ENCODE peak calls at places on chromosomes 4 and X, in eight cellular contexts. S is A549, G is suprapubic skin, B is tibial nerve, R is HepG2, O is SK-N-SH, X is stomach, L is K562. N is an unnamed sample.

GRCh38 chr4:23631255-23631950 is 258.4 kb downstream of the PPARGC1A start:
- DNase-seq in O (no peak), R (no peak), B (no peak), X (no peak), G (no peak), S (no peak), L (no peak), N (no peak)

GRCh38 chr4:65893311-65893710 is 223.0 kb upstream of the EPHA5 start:
- DNase-seq in O (no peak), X (no peak), R (no peak), B (no peak), S (no peak), G (no peak), L (no peak), N (no peak)

GRCh38 chr4:83855044-83855443 is 319.1 kb downstream of the GPAT3 start:
- DNase-seq in B (no peak), S (peak), O (no peak), R (peak), G (no peak), X (no peak), L (no peak), N (no peak)

GRCh38 chr4:176839656-176840055 is 46.9 kb upstream of the VEGFC start:
- DNase-seq in L (no peak), R (no peak), X (no peak), G (no peak), B (no peak), S (no peak), O (no peak), N (no peak)

GRCh38 chr4:52244103-52244772 is 193.1 kb downstream of the SPATA18 start:
- DNase-seq in L (no peak), G (no peak), O (no peak), B (no peak), S (no peak), R (no peak), X (no peak), N (no peak)

GRCh38 chr4:154332681-154333421 is 158.7 kb downstream of the DCHS2 start:
- DNase-seq in B (peak), L (peak), R (no peak), O (peak), G (peak), S (peak), X (no peak), N (peak)

GRCh38 chr4:187124311-187124710 is 400.7 kb upstream of the FAT1 start:
- DNase-seq in B (no peak), R (no peak), L (no peak), G (no peak), X (no peak), S (no peak), O (peak), N (no peak)

GRCh38 chr4:39976945-39977488 is 694 bp downstream of the PDS5A start:
- DNase-seq in X (peak), B (peak), L (no peak), R (no peak), O (no peak), S (peak), G (no peak), N (peak)

GRCh38 chrX:132953358-132953757 is 5.1 kb downstream of the HS6ST2 start:
- DNase-seq in R (no peak), O (no peak), G (no peak), B (no peak), S (no peak), X (no peak), L (no peak), N (no peak)

GRCh38 chr4:99405433-99406115 is 29.6 kb downstream of the ADH7 start:
- DNase-seq in R (peak), S (peak), B (peak), O (peak), G (peak), X (peak), L (peak), N (peak)

GRCh38 chr4:180947421-180947820 is 1295.8 kb upstream of the TENM3 start:
- DNase-seq in R (no peak), G (no peak), O (peak), L (no peak), S (no peak), B (no peak), X (no peak), N (no peak)

GRCh38 chr4:150173854-150174398 is 95.7 kb downstream of the DCLK2 start:
- DNase-seq in L (no peak), S (no peak), B (no peak), G (no peak), X (no peak), O (no peak), R (no peak), N (no peak)

GRCh38 chr4:38309471-38309870 is 349.3 kb downstream of the PTTG2 start:
- DNase-seq in B (no peak), O (no peak), S (no peak), X (no peak), R (no peak), G (no peak), L (no peak), N (no peak)

GRCh38 chr4:78059524-78059889 is 2.4 kb downstream of the FRAS1 start:
- DNase-seq in S (peak), X (peak), O (peak), R (peak), L (peak), G (peak), B (peak), N (peak)
- TF ChIP-seq EP300 in S (no peak), X (no peak), O (no peak), R (no peak), L (no peak), G (no peak), B (no peak), N (no peak)

GRCh38 chr4:152635876-152636275 is 43.9 kb downstream of the TMEM154 start:
- DNase-seq in B (no peak), R (no peak), S (no peak), G (no peak), L (no peak), O (no peak), X (no peak), N (no peak)

GRCh38 chr4:152643153-152644035 is 36.4 kb downstream of the TMEM154 start:
- DNase-seq in B (no peak), L (peak), S (no peak), O (no peak), R (no peak), X (no peak), G (no peak), N (no peak)

GRCh38 chr4:152644130-152644529 is 35.7 kb downstream of the TMEM154 start:
- DNase-seq in G (no peak), R (no peak), L (no peak), O (peak), B (no peak), S (no peak), X (no peak), N (no peak)

DNA sequence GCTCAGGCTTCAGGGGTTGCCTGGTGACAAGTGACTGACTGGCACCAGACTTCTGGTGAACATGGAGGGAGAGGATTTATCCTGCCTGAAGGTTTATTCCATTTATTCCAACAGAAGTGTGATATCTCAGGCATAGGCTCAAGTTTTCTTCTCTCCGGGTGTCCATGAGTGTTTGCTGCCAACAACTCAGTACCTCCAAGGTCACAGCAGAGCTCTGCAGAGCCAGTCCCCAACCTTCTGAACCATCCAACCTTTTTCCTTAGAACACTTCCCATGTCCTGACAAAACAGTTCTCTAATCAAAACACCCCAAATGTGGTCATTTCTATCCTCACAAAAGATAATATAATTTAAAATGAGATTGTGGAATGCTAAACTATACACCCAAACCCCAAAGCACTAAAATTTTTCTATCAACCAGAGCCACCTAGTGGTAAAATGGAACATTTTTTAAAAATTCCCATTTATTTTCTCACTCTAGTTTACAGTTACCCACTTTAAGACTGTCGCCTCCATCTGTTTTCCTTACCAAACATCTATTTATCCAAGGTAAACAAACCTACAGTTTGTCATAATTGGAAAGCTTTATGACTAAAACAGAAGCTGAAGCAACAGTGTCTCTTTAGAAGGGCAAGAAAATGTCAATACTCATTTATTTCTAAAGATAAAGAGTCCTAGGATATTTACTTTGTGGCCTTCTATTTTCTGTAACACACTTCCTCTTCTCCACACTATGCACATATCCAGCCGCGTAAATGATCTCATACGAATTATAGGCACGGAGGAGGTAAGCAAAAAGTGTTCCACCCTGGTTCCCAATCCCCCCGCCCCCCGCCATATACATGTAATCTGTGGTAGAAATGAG is 39.5 kb downstream of the TMEM154 start:
- DNase-seq in L (peak), G (no peak), R (no peak), X (no peak), O (peak), B (no peak), S (peak), N (no peak)
- TF ChIP-seq EP300 in L (no peak), G (no peak), R (no peak), X (no peak), O (no peak), B (no peak), S (no peak), N (no peak)

GRCh38 chr4:86496094-86497060 is 97.7 kb upstream of the PTPN13 start:
- DNase-seq in B (peak), X (peak), G (no peak), L (peak), S (peak), O (peak), R (no peak), N (no peak)
- TF ChIP-seq EP300 in B (no peak), X (no peak), G (no peak), L (no peak), S (no peak), O (no peak), R (no peak), N (no peak)

GRCh38 chrX:149962859-149963757 is 24.8 kb upstream of the EOLA2 start:
- DNase-seq in B (peak), G (no peak), X (peak), R (peak), O (peak), S (peak), L (peak), N (no peak)

GRCh38 chrX:149962010-149962409 is 23.7 kb upstream of the EOLA2 start:
- DNase-seq in X (no peak), R (no peak), B (no peak), S (no peak), L (no peak), G (no peak), O (no peak), N (no peak)

DNA sequence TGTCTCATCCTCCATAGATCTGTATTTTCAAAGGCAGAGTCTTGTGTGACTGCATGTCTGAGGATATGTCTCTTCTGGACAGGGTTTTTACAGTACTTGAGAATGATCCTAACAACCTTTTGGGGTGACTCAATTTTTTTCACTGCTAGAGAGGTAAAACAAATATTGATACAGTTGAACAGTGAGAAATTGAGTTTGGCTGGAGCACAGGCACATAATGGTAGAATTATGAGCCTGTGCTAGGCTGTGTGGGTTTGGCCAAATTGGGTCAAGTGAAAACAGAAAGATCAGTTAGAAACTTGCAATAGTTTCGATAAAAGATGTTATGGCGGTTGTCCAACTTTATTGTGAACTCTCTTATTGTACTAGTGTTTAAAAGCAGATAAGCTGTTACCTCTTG is 23.3 kb upstream of the EOLA2 start:
- DNase-seq in O (no peak), B (no peak), G (no peak), X (no peak), R (no peak), L (no peak), S (no peak), N (no peak)
- TF ChIP-seq EP300 in O (no peak), B (no peak), G (no peak), X (no peak), R (no peak), L (no peak), S (no peak), N (no peak)

GRCh38 chrX:31661280-31661679 is 589.4 kb upstream of the FTHL17 start:
- DNase-seq in B (no peak), L (no peak), O (no peak), R (no peak), G (no peak), X (no peak), S (no peak), N (no peak)

GRCh38 chrX:31658360-31658759 is 586.5 kb upstream of the FTHL17 start:
- DNase-seq in G (no peak), R (peak), O (peak), X (no peak), S (peak), B (no peak), L (peak), N (no peak)

GRCh38 chrX:31663172-31663571 is 591.3 kb upstream of the FTHL17 start:
- DNase-seq in B (no peak), O (no peak), S (no peak), G (no peak), R (no peak), X (no peak), L (no peak), N (no peak)
- TF ChIP-seq EP300 in B (no peak), O (no peak), S (no peak), G (no peak), R (no peak), X (no peak), L (no peak), N (no peak)

DNA sequence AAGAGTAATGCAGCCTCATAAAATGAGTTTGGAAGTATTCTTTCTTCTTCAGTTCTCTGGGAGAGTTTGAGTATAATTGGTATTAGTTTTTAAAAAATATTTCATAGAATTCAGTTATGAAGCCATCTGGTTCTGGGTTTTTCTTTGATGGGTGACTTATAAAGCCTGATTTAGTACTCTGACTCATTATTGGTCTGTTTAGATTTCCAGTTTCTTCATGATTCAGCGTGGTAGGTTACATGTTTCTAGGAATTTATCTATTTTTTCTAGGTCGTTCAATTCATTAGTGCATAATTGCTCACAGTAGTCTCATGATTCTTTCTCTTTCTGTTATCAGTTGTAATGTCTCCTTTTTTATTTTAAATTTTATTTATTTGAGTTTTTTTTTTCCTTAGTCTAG is 111.2 kb downstream of the CEP44 start:
- DNase-seq in R (no peak), B (no peak), X (no peak), G (no peak), O (no peak), S (peak), L (no peak), N (no peak)
- TF ChIP-seq EP300 in R (no peak), B (no peak), X (no peak), G (no peak), O (no peak), S (no peak), L (no peak), N (no peak)

DNA sequence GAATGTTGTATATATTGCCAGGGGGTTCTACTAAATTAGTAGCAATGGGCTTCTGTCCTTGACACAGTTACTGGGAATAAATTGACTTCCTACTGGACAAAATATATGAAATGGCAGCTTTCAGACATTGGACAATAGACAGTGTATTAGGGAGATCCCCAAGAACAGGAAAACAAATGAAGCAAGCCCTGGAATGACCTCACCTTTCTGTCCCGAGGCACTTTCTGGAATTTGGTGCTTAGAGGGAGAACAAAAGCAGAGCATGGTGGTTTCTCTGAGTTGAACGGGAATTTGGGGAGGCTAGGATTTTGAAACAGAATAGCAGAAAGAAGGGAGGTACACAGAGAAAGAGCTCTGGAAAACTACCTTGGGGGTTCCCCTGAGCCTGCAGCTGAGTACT is 187.7 kb upstream of the MAGEB2 start:
- DNase-seq in G (no peak), L (no peak), X (no peak), O (no peak), R (no peak), B (no peak), S (no peak), N (no peak)
- TF ChIP-seq EP300 in G (no peak), L (no peak), X (no peak), O (no peak), R (no peak), B (no peak), S (no peak), N (no peak)

GRCh38 chr4:172270421-172270820 is 457.2 kb downstream of the GALNTL6 start:
- DNase-seq in B (no peak), S (no peak), X (no peak), G (no peak), L (no peak), O (no peak), R (no peak), N (no peak)
- TF ChIP-seq EP300 in B (no peak), S (no peak), X (no peak), G (no peak), L (no peak), O (no peak), R (no peak), N (no peak)

N was measured in sigmoid colon.